ENCODE peak calls at places on chromosomes 2 and 18, in four cellular contexts. I is spleen, W is GM20000, R is mucosa of descending colon. M is an unnamed sample.

GRCh38 chr2:118266086-118266485 is 177.8 kb downstream of the INSIG2 start:
- DNase-seq in W (no peak), I (no peak), R (no peak), M (no peak)

GRCh38 chr18:3966985-3967856 is 487.9 kb downstream of the DLGAP1 start:
- DNase-seq in R (no peak), I (no peak), W (no peak), M (no peak)

GRCh38 chr2:127100261-127101047 is 6.5 kb downstream of the BIN1 start:
- DNase-seq in R (peak; percentile 85), I (peak; percentile 66), W (no peak), M (peak; percentile 61)

GRCh38 chr2:205054789-205055188 is 509.5 kb downstream of the PARD3B start:
- DNase-seq in I (no peak), R (no peak), W (no peak), M (no peak)

GRCh38 chr18:77401173-77401572 is 151.5 kb downstream of the GALR1 start:
- DNase-seq in I (no peak), R (no peak), W (no peak), M (no peak)

GRCh38 chr2:104388296-104388695 is 465.6 kb upstream of the POU3F3 start:
- DNase-seq in I (no peak), R (no peak), W (no peak), M (no peak)

GRCh38 chr2:11082880-11083279 is 72.4 kb upstream of the SLC66A3 start:
- DNase-seq in W (no peak), R (no peak), I (peak; percentile 15), M (no peak)

GRCh38 chr2:150620860-150621259 is 133.4 kb upstream of the RND3 start:
- DNase-seq in W (no peak), I (no peak), R (no peak), M (no peak)

GRCh38 chr2:22787745-22788144 is 597.2 kb upstream of the KLHL29 start:
- DNase-seq in R (no peak), I (no peak), W (no peak), M (no peak)

GRCh38 chr2:873027-873426 is 77.6 kb upstream of the SNTG2 start:
- DNase-seq in R (no peak), I (no peak), W (no peak), M (no peak)

GRCh38 chr18:75898666-75899065 is 471.2 kb upstream of the SMIM21 start:
- DNase-seq in I (no peak), R (no peak), W (no peak), M (no peak)

GRCh38 chr18:75895135-75895534 is 467.6 kb upstream of the SMIM21 start:
- DNase-seq in W (no peak), I (no peak), R (no peak), M (no peak)

GRCh38 chr18:75896865-75897264 is 469.4 kb upstream of the SMIM21 start:
- DNase-seq in I (no peak), W (no peak), R (no peak), M (no peak)
- TF ChIP-seq CTCF in I (no peak), W (no peak), R (no peak), M (no peak)

GRCh38 chr2:197615033-197615652 is 60.2 kb downstream of the RFTN2 start:
- DNase-seq in I (no peak), R (peak; percentile 49), W (no peak), M (no peak)
- TF ChIP-seq CTCF in I (no peak), R (peak; percentile 29), W (no peak), M (peak; percentile 16)

DNA sequence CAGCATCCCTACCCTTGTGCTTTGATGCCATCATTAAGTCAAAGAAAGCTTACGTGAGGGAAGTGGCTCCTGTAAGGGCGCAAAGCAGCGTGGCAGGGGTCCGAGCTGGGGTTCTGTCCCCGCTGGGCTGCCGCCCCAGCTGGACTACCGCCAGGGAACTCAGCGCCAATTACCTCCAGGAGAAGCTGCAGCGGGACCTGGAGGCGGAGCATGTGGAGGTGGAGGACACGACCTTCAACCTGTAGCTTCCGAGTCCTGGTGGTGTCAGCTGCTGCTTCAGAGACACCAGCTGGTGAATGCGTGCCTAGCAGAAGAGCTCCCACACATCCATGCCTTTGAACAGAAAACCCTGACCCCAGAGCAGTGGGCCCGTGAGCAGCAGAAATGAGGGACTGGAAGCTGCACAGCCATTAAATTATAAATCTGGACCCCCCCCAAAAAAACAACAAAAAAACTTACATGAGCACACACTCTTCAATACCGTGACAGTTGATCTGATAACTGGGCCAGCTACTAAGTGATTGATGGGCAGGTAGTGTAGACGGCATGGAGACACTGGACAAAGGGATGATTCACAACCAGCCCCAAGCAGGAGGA is 20.1 kb upstream of the YES1 start:
- DNase-seq in W (no peak), R (peak; percentile 74), I (peak; percentile 81), M (no peak)
- TF ChIP-seq CTCF in W (no peak), R (no peak), I (no peak), M (no peak)

GRCh38 chr2:157593411-157593810 is 35.3 kb downstream of the ACVR1C start:
- DNase-seq in I (no peak), W (no peak), R (no peak), M (no peak)

GRCh38 chr2:157587576-157587975 is 41.1 kb downstream of the ACVR1C start:
- DNase-seq in I (no peak), W (no peak), R (no peak), M (no peak)

GRCh38 chr2:157596992-157597681 is 31.5 kb downstream of the ACVR1C start:
- DNase-seq in R (no peak), I (peak; percentile 85), W (peak; percentile 40), M (peak; percentile 76)

GRCh38 chr2:157592374-157592773 is 36.3 kb downstream of the ACVR1C start:
- DNase-seq in W (no peak), I (no peak), R (no peak), M (no peak)

GRCh38 chr2:157592983-157593382 is 35.7 kb downstream of the ACVR1C start:
- DNase-seq in I (no peak), R (no peak), W (no peak), M (no peak)
- TF ChIP-seq CTCF in I (no peak), R (no peak), W (no peak), M (peak; percentile 5)

GRCh38 chr2:46241344-46241743 is 55.9 kb upstream of the EPAS1 start:
- DNase-seq in W (no peak), I (no peak), R (no peak), M (no peak)
- TF ChIP-seq CTCF in W (no peak), I (no peak), R (no peak), M (no peak)

GRCh38 chr2:119544075-119545031 is at the start of gene CFAP221:
- DNase-seq in W (peak; percentile 72), R (peak; percentile 84), I (peak; percentile 76), M (peak; percentile 93)
- TF ChIP-seq CTCF in W (no peak), R (no peak), I (no peak), M (no peak)

M was measured in upper lobe of right lung.